ENCODE peak calls at places on chromosomes 13 and 19, in five cellular contexts. M, I, K, R and H are unnamed samples.

GRCh38 chr13:111093634-111094033 is 21.5 kb upstream of the ARHGEF7 start:
- DNase-seq in M (no peak), I (no peak), K (no peak), R (no peak), H (no peak)

GRCh38 chr13:44103721-44104490 is 224.2 kb downstream of the LACC1 start:
- DNase-seq in M (no peak), I (no peak), K (no peak), R (no peak), H (no peak)

GRCh38 chr13:92658293-92658692 is 568.3 kb upstream of the GPC6 start:
- DNase-seq in M (no peak), I (no peak), K (no peak), R (no peak), H (no peak)

GRCh38 chr19:17244618-17245534 is 843 bp downstream of the NR2F6 start:
- DNase-seq in M (no peak), I (no peak), K (no peak), R (peak; percentile 64), H (no peak)

GRCh38 chr13:86684402-86684801 is 885.2 kb upstream of the SLITRK6 start:
- DNase-seq in M (no peak), I (no peak), K (no peak), R (no peak), H (no peak)

GRCh38 chr13:24802074-24802473 is 38.1 kb downstream of the RNF17 start:
- DNase-seq in M (no peak), I (no peak), K (no peak), R (no peak), H (no peak)

GRCh38 chr19:16091546-16092475 is 15.5 kb downstream of the TPM4 start:
- DNase-seq in M (no peak), I (no peak), K (no peak), R (no peak), H (no peak)

GRCh38 chr19:44890366-44891015 is 563 bp upstream of the TOMM40 start:
- DNase-seq in M (peak; percentile 100), I (peak; percentile 95), K (peak; percentile 100), R (no peak), H (peak; percentile 99)

GRCh38 chr19:48085904-48086864 is 24.4 kb downstream of the PLA2G4C start:
- DNase-seq in M (no peak), I (no peak), K (no peak), R (no peak), H (no peak)

GRCh38 chr19:5292843-5293606 is 47.6 kb downstream of the PTPRS start:
- DNase-seq in M (peak; percentile 70), I (peak; percentile 68), K (peak; percentile 54), R (peak; percentile 64), H (peak; percentile 74)

GRCh38 chr19:10363789-10364281 is 16.5 kb downstream of the TYK2 start:
- DNase-seq in M (no peak), I (no peak), K (no peak), R (no peak), H (no peak)

GRCh38 chr13:63567031-63567430 is 2151.4 kb upstream of the PCDH20 start:
- DNase-seq in M (no peak), I (no peak), K (no peak), R (no peak), H (no peak)
- TF ChIP-seq CTCF in M (no peak), I (no peak), K (no peak), R (no peak), H (no peak)

GRCh38 chr13:80249906-80250513 is 90.9 kb downstream of the SPRY2 start:
- DNase-seq in M (no peak), I (no peak), K (no peak), R (no peak), H (no peak)

GRCh38 chr13:80255946-80256345 is 85.0 kb downstream of the SPRY2 start:
- DNase-seq in M (no peak), I (no peak), K (no peak), R (no peak), H (no peak)

GRCh38 chr13:80256352-80256932 is 84.5 kb downstream of the SPRY2 start:
- DNase-seq in M (no peak), I (no peak), K (no peak), R (no peak), H (no peak)

GRCh38 chr13:80251403-80251802 is 89.5 kb downstream of the SPRY2 start:
- DNase-seq in M (no peak), I (no peak), K (no peak), R (no peak), H (peak; percentile 28)
- TF ChIP-seq CTCF in M (no peak), I (no peak), K (no peak), R (no peak), H (no peak)

GRCh38 chr19:8321067-8321759 is at the start of the genes NDUFA7 and RPS28:
- DNase-seq in M (peak; percentile 97), I (peak; percentile 90), K (peak; percentile 96), R (peak; percentile 98), H (peak; percentile 93)
- TF ChIP-seq CTCF in M (peak; percentile 59), I (peak; percentile 12), K (peak; percentile 74), R (peak; percentile 56), H (peak; percentile 26)

GRCh38 chr19:13613447-13613846 is 107.2 kb upstream of the CACNA1A start:
- DNase-seq in M (no peak), I (no peak), K (no peak), R (peak; percentile 3), H (no peak)

GRCh38 chr19:13606156-13606555 is 99.9 kb upstream of the CACNA1A start:
- DNase-seq in M (no peak), I (no peak), K (no peak), R (no peak), H (no peak)

GRCh38 chr19:13604902-13605586 is 98.8 kb upstream of the CACNA1A start:
- DNase-seq in M (no peak), I (no peak), K (no peak), R (no peak), H (no peak)

GRCh38 chr19:13611596-13611995 is 105.3 kb upstream of the CACNA1A start:
- DNase-seq in M (no peak), I (no peak), K (no peak), R (no peak), H (no peak)

DNA sequence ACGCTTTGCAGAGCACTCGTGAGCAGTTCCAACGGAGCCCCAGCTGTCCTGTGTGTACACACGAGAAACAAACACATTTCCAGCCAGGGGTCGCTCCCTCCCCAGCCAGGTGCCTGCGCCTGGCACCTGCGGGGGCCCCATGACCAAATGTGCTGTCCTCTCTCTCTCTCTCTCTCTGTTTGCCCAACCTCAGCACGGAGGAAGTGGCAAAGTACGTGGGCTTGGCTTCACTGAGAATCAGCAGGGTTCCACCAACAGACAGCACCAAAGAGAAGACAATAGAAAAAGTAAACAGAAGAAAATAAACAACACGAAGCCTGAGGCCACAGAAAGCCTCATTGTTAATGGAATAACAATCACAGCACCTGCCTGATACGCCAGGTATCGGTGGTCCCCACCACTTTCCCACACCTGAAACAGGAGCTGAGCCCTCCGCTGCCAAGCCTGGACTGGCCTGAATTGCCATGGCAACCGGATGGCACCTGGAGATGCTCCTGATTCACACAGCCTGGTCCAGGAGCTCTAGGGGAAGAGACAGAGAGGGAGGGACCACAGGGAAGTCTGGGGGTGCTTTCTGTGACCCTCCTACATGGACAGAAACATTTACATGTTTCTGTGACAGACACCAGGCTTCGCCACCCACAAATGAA is 103.9 kb upstream of the CACNA1A start:
- DNase-seq in M (no peak), I (no peak), K (no peak), R (peak; percentile 53), H (no peak)
- TF ChIP-seq CTCF in M (no peak), I (no peak), K (no peak), R (no peak), H (no peak)

GRCh38 chr13:66962953-66963352 is 267.2 kb downstream of the PCDH9 start:
- DNase-seq in M (no peak), I (no peak), K (no peak), R (no peak), H (no peak)

DNA sequence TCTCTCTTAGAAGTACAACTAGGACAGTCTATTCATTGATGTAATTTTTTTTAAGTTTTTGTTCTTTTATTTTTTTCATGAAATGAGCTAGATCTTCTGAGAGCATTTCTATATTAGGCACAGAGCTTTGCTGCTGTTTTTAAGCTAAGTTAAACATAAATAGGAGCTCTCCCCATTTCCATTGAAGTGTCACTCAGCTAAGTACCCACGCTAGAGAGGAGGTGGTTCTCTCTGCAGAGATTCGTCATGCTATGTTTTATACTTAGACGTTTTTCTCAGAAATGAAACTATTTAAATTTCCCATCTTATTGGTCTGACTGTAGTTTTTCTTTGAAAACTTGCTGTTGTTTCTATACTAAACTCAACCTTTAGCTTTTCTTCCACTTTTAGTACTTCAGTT is 271.5 kb downstream of the PCDH9 start:
- DNase-seq in M (no peak), I (no peak), K (no peak), R (no peak), H (no peak)
- TF ChIP-seq CTCF in M (no peak), I (no peak), K (no peak), R (no peak), H (no peak)